ENCODE peak calls at places on chromosomes 3 and 15, in four cellular contexts. C, B, R and Z are unnamed samples.

GRCh38 chr3:184765730-184766074 is 46.3 kb upstream of the VPS8 start:
- DNase-seq in C (no peak), B (no peak), R (no peak), Z (peak; percentile 48)

GRCh38 chr3:165502707-165503106 is 306.5 kb upstream of the SLITRK3 start:
- DNase-seq in C (no peak), B (no peak), R (no peak), Z (no peak)

GRCh38 chr15:65424683-65425082 is 1.9 kb upstream of the IGDCC4 start:
- DNase-seq in C (no peak), B (no peak), R (peak; percentile 50), Z (no peak)

GRCh38 chr15:31365032-31365654 is 38.5 kb downstream of the KLF13 start:
- DNase-seq in C (no peak), B (no peak), R (no peak), Z (no peak)

GRCh38 chr3:100833483-100833882 is 124.2 kb downstream of the TFG start:
- DNase-seq in C (no peak), B (no peak), R (no peak), Z (no peak)

GRCh38 chr3:33074217-33075067 is 22.5 kb downstream of the GLB1 start:
- DNase-seq in C (peak; percentile 56), B (peak; percentile 82), R (peak; percentile 91), Z (peak; percentile 78)

GRCh38 chr3:171427771-171428320 is 32.4 kb downstream of the TNIK start:
- DNase-seq in C (no peak), B (no peak), R (peak; percentile 68), Z (no peak)

GRCh38 chr3:31462050-31462569 is 70.6 kb upstream of the STT3B start:
- DNase-seq in C (no peak), B (peak; percentile 22), R (peak; percentile 62), Z (peak; percentile 32)

GRCh38 chr3:52277972-52278509 is 408 bp downstream of the WDR82 start:
- DNase-seq in C (peak; percentile 71), B (no peak), R (peak; percentile 85), Z (peak; percentile 66)

DNA sequence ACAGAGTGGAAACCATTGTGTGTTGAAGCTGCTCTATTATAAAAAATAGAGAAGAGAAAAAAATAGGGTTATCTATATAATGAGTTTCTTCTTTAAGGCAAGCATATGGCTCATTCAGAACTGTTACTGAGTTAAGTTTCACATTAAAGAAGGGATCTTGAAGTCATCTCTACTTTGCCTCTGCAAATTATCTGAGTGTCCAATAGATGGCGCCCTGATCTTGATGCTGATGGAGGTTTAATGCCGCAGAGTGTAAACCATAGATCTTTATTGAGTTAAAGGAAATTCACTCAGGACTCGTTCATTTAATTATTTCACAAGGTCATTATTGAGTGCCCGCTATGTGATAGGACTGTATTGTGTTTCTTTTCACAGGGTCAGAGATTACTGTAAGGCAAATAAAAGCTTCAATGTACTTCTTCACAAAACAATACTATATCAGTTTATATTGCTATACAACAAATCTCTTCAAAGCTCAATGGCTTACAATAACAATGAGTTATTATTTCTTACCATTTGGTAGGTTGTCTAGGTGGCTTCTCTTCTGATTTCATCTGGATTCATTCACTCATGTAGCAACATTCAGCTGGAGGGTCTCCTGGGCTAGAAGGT is 171.4 kb downstream of the NSUN3 start:
- DNase-seq in C (no peak), B (peak; percentile 68), R (peak; percentile 55), Z (peak; percentile 23)
- TF ChIP-seq CTCF in C (peak; percentile 30), B (peak; percentile 70), R (peak; percentile 90), Z (peak; percentile 58)

DNA sequence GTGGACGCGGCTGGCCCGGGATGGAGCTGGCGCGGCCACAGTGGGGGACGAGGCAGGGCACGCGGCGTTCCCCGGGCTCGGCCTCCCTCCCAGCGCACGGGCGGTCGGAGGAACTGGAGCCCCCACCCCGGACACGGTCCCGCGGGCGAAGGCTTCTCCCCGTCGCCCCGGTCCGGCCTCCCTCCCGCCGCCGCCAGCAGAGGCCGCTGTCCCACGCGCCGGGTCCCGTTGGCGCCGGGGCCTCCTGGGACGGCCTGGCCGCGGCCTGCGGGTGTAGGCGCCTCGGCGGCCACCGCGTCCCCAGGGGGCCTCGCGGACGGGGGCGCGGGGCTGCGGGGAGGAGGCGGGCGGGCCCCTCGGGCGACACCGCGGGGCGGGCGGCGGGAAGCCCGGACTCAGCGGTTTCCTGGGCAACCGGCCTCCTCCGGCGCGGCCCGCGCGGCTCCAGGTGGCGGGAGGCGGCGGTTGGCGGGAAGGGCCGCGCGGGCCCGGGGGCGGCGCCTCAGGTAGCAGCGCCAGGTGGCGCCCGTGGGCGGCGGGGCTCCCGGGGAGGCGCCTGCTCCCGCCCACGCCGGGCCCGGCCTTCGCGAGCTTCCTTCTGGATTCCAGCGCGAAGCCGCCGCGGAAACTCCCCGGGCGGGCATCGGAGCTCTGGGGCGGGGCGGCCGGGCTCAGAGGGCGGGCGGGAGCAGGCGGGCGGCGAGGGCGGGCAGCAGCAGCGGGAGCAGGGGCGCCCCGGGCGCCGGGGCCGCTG is 26.7 kb downstream of the MELTF start:
- DNase-seq in C (peak; percentile 78), B (peak; percentile 50), R (peak; percentile 87), Z (peak; percentile 94)
- TF ChIP-seq CTCF in C (peak; percentile 91), B (peak; percentile 24), R (peak; percentile 83), Z (peak; percentile 95)

GRCh38 chr3:4977889-4978258 is 1.4 kb upstream of the BHLHE40 start:
- DNase-seq in C (no peak), B (no peak), R (peak; percentile 85), Z (no peak)

GRCh38 chr3:4979401-4980228 is at the start of gene BHLHE40:
- DNase-seq in C (peak; percentile 57), B (no peak), R (no peak), Z (no peak)

GRCh38 chr3:4977001-4977888 is 2.0 kb upstream of the BHLHE40 start:
- DNase-seq in C (peak; percentile 88), B (peak; percentile 95), R (peak; percentile 91), Z (peak; percentile 75)

GRCh38 chr3:4978966-4979400 is 254 bp upstream of the BHLHE40 start:
- DNase-seq in C (peak; percentile 94), B (peak; percentile 99), R (peak; percentile 96), Z (peak; percentile 90)

DNA sequence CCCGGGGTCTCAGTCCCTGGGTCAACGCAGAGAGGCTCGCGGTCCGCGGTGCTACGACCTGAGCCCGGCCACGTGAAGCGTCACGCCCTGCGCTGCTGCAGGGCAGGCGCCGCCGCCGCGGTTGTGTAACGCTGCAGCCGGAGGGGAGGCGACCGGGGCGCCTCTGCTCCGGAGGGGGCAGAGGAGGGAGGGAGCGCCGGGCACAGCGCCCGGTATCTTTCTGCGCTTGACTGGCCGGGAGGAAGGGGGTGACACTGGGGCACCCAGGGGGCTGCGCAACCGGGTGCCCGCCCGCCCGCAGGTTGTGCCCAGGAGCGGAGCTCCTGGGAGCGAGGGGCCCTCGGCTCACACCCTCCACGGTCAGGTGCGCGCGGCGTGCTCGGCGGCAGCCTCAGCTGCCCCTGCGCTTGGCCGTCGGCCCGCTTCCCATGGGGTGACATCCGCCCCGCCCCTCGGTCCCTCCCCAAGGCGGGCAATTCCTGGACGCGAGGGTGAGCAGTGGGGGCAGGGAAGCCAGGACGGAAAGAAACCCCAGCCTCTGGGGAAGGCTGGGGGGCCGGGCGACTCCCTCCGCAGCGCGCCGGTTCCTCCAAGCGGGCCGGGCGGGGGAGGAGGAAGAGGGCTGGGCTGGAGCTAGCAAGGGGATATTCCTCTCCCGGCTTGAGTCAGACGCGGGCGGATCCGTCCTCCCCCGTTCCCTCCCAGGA is 825 bp upstream of the BHLHE40 start:
- DNase-seq in C (peak; percentile 97), B (peak; percentile 99), R (no peak), Z (peak; percentile 83)
- TF ChIP-seq CTCF in C (no peak), B (no peak), R (no peak), Z (no peak)

GRCh38 chr15:35211240-35211952 is 126.3 kb upstream of the NANOGP8 start:
- DNase-seq in C (no peak), B (no peak), R (no peak), Z (no peak)

GRCh38 chr15:35209838-35210237 is 124.7 kb upstream of the NANOGP8 start:
- DNase-seq in C (no peak), B (no peak), R (no peak), Z (no peak)

GRCh38 chr15:35210370-35210769 is 125.3 kb upstream of the NANOGP8 start:
- DNase-seq in C (no peak), B (no peak), R (no peak), Z (no peak)

GRCh38 chr15:35208353-35208752 is 123.3 kb upstream of the NANOGP8 start:
- DNase-seq in C (no peak), B (no peak), R (no peak), Z (no peak)

DNA sequence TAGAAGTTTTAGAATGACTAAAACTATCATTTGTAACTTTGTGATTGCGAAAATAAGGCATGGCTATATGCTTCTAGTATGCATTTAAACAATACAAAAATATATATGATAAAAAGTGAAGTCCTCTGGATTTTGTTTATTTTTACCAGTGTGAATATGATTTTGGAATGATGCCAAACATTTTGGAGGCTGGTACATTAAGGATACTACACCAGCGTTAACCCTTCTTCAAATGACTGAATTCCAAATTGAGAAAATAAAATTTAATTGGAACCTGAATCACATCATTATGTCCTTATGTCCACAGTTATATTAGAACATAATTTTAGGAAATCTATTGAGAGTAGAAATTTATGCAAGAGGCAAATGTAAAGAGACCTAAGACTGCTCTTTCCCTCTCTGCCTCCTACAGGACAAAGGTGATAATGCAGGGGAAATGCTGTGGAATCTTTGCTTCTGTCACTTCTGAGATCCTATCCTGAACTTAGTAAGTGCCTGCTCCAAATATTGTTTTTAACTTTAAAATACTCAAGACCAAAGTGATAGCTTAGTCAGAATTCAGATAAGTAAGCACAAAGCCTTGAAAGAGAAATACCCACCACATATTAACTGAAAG is 121.1 kb upstream of the NANOGP8 start:
- DNase-seq in C (no peak), B (peak; percentile 57), R (no peak), Z (peak; percentile 14)
- TF ChIP-seq CTCF in C (no peak), B (peak; percentile 63), R (peak; percentile 78), Z (peak; percentile 16)

GRCh38 chr3:69324362-69325025 is 61.4 kb downstream of the FRMD4B start:
- DNase-seq in C (no peak), B (peak; percentile 29), R (peak; percentile 62), Z (no peak)
- TF ChIP-seq CTCF in C (no peak), B (peak; percentile 26), R (peak; percentile 83), Z (peak; percentile 46)

GRCh38 chr3:151794080-151794479 is 19.8 kb upstream of the AADAC start:
- DNase-seq in C (no peak), B (no peak), R (no peak), Z (no peak)

GRCh38 chr3:151792411-151792810 is 21.5 kb upstream of the AADAC start:
- DNase-seq in C (no peak), B (no peak), R (no peak), Z (no peak)

GRCh38 chr3:151798476-151798875 is 15.4 kb upstream of the AADAC start:
- DNase-seq in C (no peak), B (peak; percentile 75), R (no peak), Z (no peak)

GRCh38 chr3:151796105-151796705 is 17.7 kb upstream of the AADAC start:
- DNase-seq in C (no peak), B (peak; percentile 61), R (no peak), Z (no peak)

GRCh38 chr3:151795276-151795675 is 18.6 kb upstream of the AADAC start:
- DNase-seq in C (no peak), B (peak; percentile 85), R (no peak), Z (no peak)
- TF ChIP-seq CTCF in C (no peak), B (no peak), R (no peak), Z (no peak)

GRCh38 chr15:78907577-78907976 is 34.9 kb downstream of the MORF4L1 start:
- DNase-seq in C (no peak), B (no peak), R (peak; percentile 89), Z (no peak)
- TF ChIP-seq CTCF in C (no peak), B (peak; percentile 34), R (peak; percentile 66), Z (peak; percentile 13)